ENCODE peak calls at places on chromosomes 4 and X, in five cellular contexts. K is cardiac muscle cell, A is ovary, L is right cardiac atrium, C is GM23248. P is an unnamed sample. For H3K4me1, the result is how much of the 10 kb centered on the place peaks cover.

GRCh38 chrX:9902651-9903050 is 64.5 kb upstream of the CLDN34 start:
- DNase-seq in A (no peak), L (no peak), K (no peak), C (peak), P (no peak)

GRCh38 chrX:397575-397974 is 10.9 kb upstream of the PPP2R3B start:
- DNase-seq in A (no peak), C (no peak), L (peak), K (peak), P (no peak)

GRCh38 chr4:48315728-48316630 is 25.4 kb upstream of the SLAIN2 start:
- DNase-seq in C (peak), A (no peak), K (peak), L (no peak), P (no peak)

GRCh38 chr4:35934370-35934981 is 309.8 kb downstream of the ARAP2 start:
- DNase-seq in K (peak), L (no peak), A (no peak), C (peak), P (no peak)

GRCh38 chrX:4150259-4150658 is 436.8 kb upstream of the PRKX start:
- DNase-seq in C (no peak), K (no peak), L (no peak), A (no peak), P (no peak)

GRCh38 chrX:8988456-8988855 is 45.5 kb downstream of the FAM9B start:
- DNase-seq in L (peak), K (peak), C (peak), A (peak), P (peak)

GRCh38 chrX:47420264-47420663 is 49.9 kb downstream of the ZNF157 start:
- DNase-seq in A (no peak), C (peak), K (no peak), L (no peak), P (no peak)

GRCh38 chr4:76948441-76949292 is 885 bp upstream of the SEPTIN11 start:
- DNase-seq in C (peak), K (peak), A (peak), L (peak), P (peak)

GRCh38 chr4:181756451-181756850 is 486.8 kb upstream of the TENM3 start:
- DNase-seq in A (no peak), L (no peak), C (no peak), K (no peak), P (no peak)

GRCh38 chr4:182448281-182449151 is 205.3 kb downstream of the TENM3 start:
- DNase-seq in C (peak), A (peak), K (peak), L (peak), P (peak)

GRCh38 chr4:144174401-144175067 is 34.0 kb upstream of the GYPA start:
- DNase-seq in L (no peak), C (peak), A (no peak), K (peak), P (no peak)

GRCh38 chr4:71290481-71290880 is 48.3 kb upstream of the SLC4A4 start:
- DNase-seq in L (no peak), C (peak), A (no peak), K (no peak), P (no peak)

GRCh38 chrX:21374163-21374993 is at the start of gene CNKSR2:
- DNase-seq in C (peak), L (peak), K (peak), A (peak), P (peak)

GRCh38 chr4:151690164-151690856 is 70.5 kb downstream of the GATB start:
- DNase-seq in L (no peak), C (peak), A (no peak), K (peak), P (no peak)

GRCh38 chrX:106159861-106160282 is 8.2 kb upstream of the PWWP3B start:
- DNase-seq in L (no peak), C (no peak), K (no peak), A (no peak), P (no peak)

GRCh38 chrX:103376979-103377324 is 614 bp downstream of the BEX3 start:
- DNase-seq in L (peak), C (peak), K (peak), A (peak), P (no peak)

GRCh38 chr4:123415977-123416376 is 19.4 kb downstream of the SPRY1 start:
- DNase-seq in A (no peak), C (peak), L (no peak), K (peak), P (peak)

GRCh38 chr4:99998062-99998880 is 48.2 kb upstream of the H2AZ1 start:
- DNase-seq in K (peak), L (no peak), C (peak), A (no peak), P (no peak)

GRCh38 chrX:150980711-150981110 is 2.4 kb upstream of the HMGB3 start:
- DNase-seq in A (no peak), K (no peak), C (no peak), L (no peak), P (no peak)

GRCh38 chr4:133156096-133156495 is 7.0 kb downstream of the PCDH10 start:
- DNase-seq in L (no peak), C (no peak), K (no peak), A (no peak), P (no peak)

GRCh38 chr4:3302786-3303444 is 10.1 kb downstream of the RGS12 start:
- DNase-seq in K (no peak), A (peak), L (no peak), C (no peak), P (peak)

GRCh38 chr4:17111959-17112659 is 213.7 kb upstream of the LDB2 start:
- DNase-seq in L (no peak), K (peak), C (peak), A (no peak), P (no peak)

GRCh38 chr4:98780111-98780549 is 121.7 kb upstream of the TSPAN5 start:
- DNase-seq in L (no peak), C (no peak), A (no peak), K (peak), P (no peak)

GRCh38 chrX:47247206-47247998 is 14.6 kb downstream of the USP11 start:
- DNase-seq in K (no peak), A (peak), L (no peak), C (peak), P (no peak)

GRCh38 chr4:31984872-31985271 is 1264.7 kb downstream of the PCDH7 start:
- DNase-seq in K (peak), A (no peak), L (no peak), C (no peak), P (no peak)

GRCh38 chrX:154332561-154332960 is 37.0 kb downstream of the TKTL1 start:
- DNase-seq in K (no peak), A (no peak), L (peak), C (no peak), P (no peak)

GRCh38 chrX:154328646-154329045 is 33.1 kb downstream of the TKTL1 start:
- DNase-seq in A (no peak), K (no peak), C (no peak), L (no peak), P (no peak)

GRCh38 chrX:154325541-154325940 is 29.9 kb downstream of the TKTL1 start:
- DNase-seq in C (no peak), A (no peak), L (no peak), K (peak), P (no peak)

GRCh38 chrX:154327026-154327820 is 31.6 kb downstream of the TKTL1 start:
- DNase-seq in A (no peak), C (peak), L (no peak), K (no peak), P (no peak)

GRCh38 chrX:154329284-154329683 is 33.7 kb downstream of the TKTL1 start:
- DNase-seq in L (no peak), C (no peak), K (no peak), A (no peak), P (no peak)
- H3K4me1 ChIP-seq in L (under half), C (under half), K (under half), A (under half), P (under half)

GRCh38 chrX:120751683-120752082 is 121.8 kb upstream of the C1GALT1C1 start:
- DNase-seq in L (no peak), A (no peak), C (no peak), K (no peak), P (no peak)

GRCh38 chrX:120759685-120760084 is 116.0 kb downstream of the CT47B1 start:
- DNase-seq in C (no peak), L (no peak), K (no peak), A (no peak), P (no peak)

GRCh38 chrX:120752431-120753128 is 122.7 kb upstream of the C1GALT1C1 start:
- DNase-seq in C (no peak), A (no peak), K (no peak), L (no peak), P (no peak)

GRCh38 chrX:120753413-120754251 is 122.0 kb downstream of the CT47B1 start:
- DNase-seq in C (no peak), A (no peak), L (no peak), K (no peak), P (no peak)

DNA sequence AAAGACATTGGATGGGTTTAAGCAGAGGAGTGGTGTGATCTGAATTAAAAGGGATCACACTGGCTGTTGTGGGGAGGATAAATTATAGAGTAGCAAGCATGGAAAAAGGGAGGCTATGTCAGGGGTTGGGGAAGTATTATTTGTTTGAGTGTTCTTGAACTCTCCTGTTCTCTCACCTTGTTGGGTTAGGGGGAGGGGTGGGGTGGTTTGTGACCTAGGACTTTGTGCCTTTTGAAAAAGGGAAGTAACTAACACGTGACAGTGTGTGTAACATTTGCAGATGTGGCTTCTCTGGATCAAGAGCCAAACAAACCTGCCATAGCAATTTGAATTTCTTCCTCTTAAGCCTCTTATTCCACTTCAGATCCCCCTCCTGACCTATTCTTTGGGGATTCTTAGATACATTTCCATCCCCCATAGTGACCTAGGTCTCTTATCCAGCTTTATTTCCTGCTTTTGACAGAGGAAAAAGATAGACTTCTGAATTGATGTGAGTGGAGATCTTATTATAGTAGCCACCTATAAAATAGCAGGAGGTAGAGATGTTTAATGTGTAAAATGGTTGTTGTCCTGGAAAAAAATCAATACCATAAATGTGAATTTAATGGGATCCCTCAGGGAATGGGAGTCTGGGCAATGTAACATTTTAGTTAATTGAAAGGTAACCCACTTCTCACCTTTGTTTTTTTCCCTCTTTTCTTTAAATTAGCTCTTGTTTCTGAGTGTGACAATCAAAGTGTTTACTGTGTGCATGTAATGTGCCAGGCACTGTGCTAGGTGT is 120.4 kb downstream of the CT47B1 start:
- DNase-seq in C (no peak), L (no peak), K (no peak), A (no peak), P (no peak)
- H3K27ac ChIP-seq in C (no peak), L (no peak), K (no peak), A (no peak), P (no peak)

GRCh38 chr4:95643627-95644026 is 94.9 kb upstream of the UNC5C start:
- DNase-seq in L (no peak), C (no peak), K (no peak), A (no peak), P (no peak)
- H3K4me1 ChIP-seq in L (under half), C (under half), K (under half), A (under half), P (under half)

GRCh38 chrX:154460326-154460725 is 2.2 kb downstream of the PLXNA3 start:
- DNase-seq in C (peak), K (no peak), A (no peak), L (peak), P (no peak)
- H3K27ac ChIP-seq in C (no peak), K (no peak), A (no peak), L (no peak), P (no peak)

GRCh38 chr4:97493815-97494518 is 649.3 kb downstream of the STPG2 start:
- DNase-seq in K (no peak), A (no peak), L (no peak), C (no peak), P (no peak)
- H3K4me1 ChIP-seq in K (under half), A (under half), L (under half), C (under half), P (under half)

GRCh38 chr4:78766650-78767049 is 9.5 kb upstream of the BMP2K start:
- DNase-seq in K (no peak), C (no peak), L (no peak), A (no peak), P (no peak)

GRCh38 chr4:78766026-78766425 is 10.1 kb upstream of the BMP2K start:
- DNase-seq in K (peak), L (no peak), C (peak), A (no peak), P (no peak)

GRCh38 chr4:78765607-78766006 is 10.5 kb upstream of the BMP2K start:
- DNase-seq in L (no peak), A (no peak), K (no peak), C (no peak), P (no peak)

GRCh38 chr4:78762529-78762928 is 13.6 kb upstream of the BMP2K start:
- DNase-seq in C (no peak), L (no peak), K (no peak), A (no peak), P (no peak)

DNA sequence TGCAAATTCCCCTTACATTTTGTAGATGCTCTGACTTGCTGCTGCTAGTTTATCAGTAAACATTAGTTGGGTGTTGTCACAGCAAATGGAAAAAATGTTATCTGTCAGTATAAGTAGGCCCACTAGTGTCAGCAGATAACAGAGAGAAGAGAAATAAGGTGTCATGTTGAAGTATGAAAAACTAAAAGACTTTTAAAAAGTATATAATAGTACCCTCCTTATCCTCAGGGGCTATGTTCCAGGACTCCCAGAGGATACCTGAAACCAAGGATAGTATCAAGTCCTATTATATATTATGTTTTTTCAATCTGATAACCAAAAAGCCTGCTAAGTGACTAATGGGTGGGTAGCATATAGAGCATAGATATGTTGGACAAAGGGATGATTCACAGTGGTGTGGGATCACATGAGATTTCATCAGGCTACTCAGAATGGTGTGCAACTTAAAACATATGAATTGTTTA is 11.6 kb upstream of the BMP2K start:
- DNase-seq in L (no peak), A (no peak), K (peak), C (peak), P (no peak)
- H3K27ac ChIP-seq in L (no peak), A (no peak), K (no peak), C (no peak), P (no peak)